ENCODE peak calls at places on chromosomes 2 and 18, in ten cellular contexts. F is stimulated activated CD8-positive, alpha-beta memory T cell treated with anti-CD3 and anti-CD28 coated beads, Interleukin-12 subunit alpha, Interleukin-12 subunit beta, amount 100 ng/mL, for 1 hour; C is Peyer's patch; H is cerebellum; E is body of pancreas; A is hepatic stellate cell; L is activated CD8-positive, alpha-beta T cell treated with anti-CD3 and anti-CD28 coated beads, Interleukin-2, amount 10 ng/mL, durations not matched to agents 7 days and 5 days; K is H1; Z is A549; B is fibroblast of pulmonary artery. D is an unnamed sample.
A peak's percentile ranks its signal among the peaks of the same experiment; 100 is the strongest.

GRCh38 chr2:88603146-88603545 is 24.1 kb downstream of the EIF2AK3 start:
- DNase-seq in F (no peak), C (no peak), H (no peak), E (no peak), A (peak; percentile 21), L (no peak), K (no peak), Z (no peak), B (peak; percentile 61), D (no peak)

GRCh38 chr2:216519154-216519762 is 20.6 kb downstream of the RPL37A start:
- DNase-seq in F (peak; percentile 24), C (peak; percentile 35), H (peak; percentile 69), E (peak; percentile 82), A (peak; percentile 44), L (peak; percentile 83), K (peak; percentile 61), Z (peak; percentile 52), B (peak; percentile 91), D (peak; percentile 62)

GRCh38 chr2:96867756-96868554 is 1.9 kb downstream of the SEMA4C start:
- DNase-seq in F (no peak), C (no peak), H (peak; percentile 81), E (no peak), A (no peak), L (peak; percentile 41), K (no peak), Z (no peak), B (peak; percentile 29), D (no peak)

GRCh38 chr18:57587262-57587661 is 760 bp upstream of the FECH start:
- DNase-seq in F (no peak), C (no peak), H (no peak), E (no peak), A (no peak), L (no peak), K (no peak), Z (no peak), B (no peak), D (no peak)

GRCh38 chr2:239948100-239948881 is 76.9 kb downstream of the NDUFA10 start:
- DNase-seq in F (no peak), C (no peak), H (no peak), E (peak; percentile 2), A (no peak), L (no peak), K (no peak), Z (no peak), B (no peak), D (no peak)

GRCh38 chr2:240468300-240469238 is 33.1 kb downstream of the GPC1 start:
- DNase-seq in F (no peak), C (peak; percentile 9), H (no peak), E (no peak), A (peak; percentile 21), L (peak; percentile 16), K (peak; percentile 51), Z (no peak), B (no peak), D (no peak)

GRCh38 chr2:96254592-96254991 is 11.2 kb downstream of the TMEM127 start:
- DNase-seq in F (no peak), C (no peak), H (peak; percentile 45), E (no peak), A (no peak), L (no peak), K (no peak), Z (no peak), B (no peak), D (no peak)

GRCh38 chr18:64474751-64475150 is 325.9 kb upstream of the LINC00305 start:
- DNase-seq in F (no peak), C (no peak), H (no peak), E (no peak), A (no peak), L (no peak), K (no peak), Z (no peak), B (no peak), D (no peak)

D was measured in KG1.